ENCODE peak calls at places on chromosome 9, in four cellular contexts. T is epithelial cell of esophagus, M is choroid plexus epithelial cell, O is thyroid gland. Q is an unnamed sample.

GRCh38 chr9:34185778-34186551 is 7.1 kb downstream of the UBAP1 start:
- DNase-seq in T (peak), M (peak), O (peak), Q (peak)

GRCh38 chr9:135079018-135079417 is 8.4 kb upstream of the OLFM1 start:
- DNase-seq in T (no peak), M (no peak), O (no peak), Q (no peak)

GRCh38 chr9:116020801-116021200 is 132.8 kb upstream of the PAPPA start:
- DNase-seq in T (peak), M (no peak), O (no peak), Q (no peak)

GRCh38 chr9:119009253-119009652 is 360.0 kb downstream of the BRINP1 start:
- DNase-seq in T (peak), M (no peak), O (peak), Q (no peak)

GRCh38 chr9:89410022-89410421 is 87.9 kb downstream of the SEMA4D start:
- DNase-seq in T (no peak), M (no peak), O (no peak), Q (no peak)

GRCh38 chr9:86535406-86535915 is 181.3 kb upstream of the TUT7 start:
- DNase-seq in T (no peak), M (no peak), O (no peak), Q (no peak)

GRCh38 chr9:133249337-133249736 is 25.7 kb downstream of the ABO start:
- DNase-seq in T (no peak), M (no peak), O (no peak), Q (no peak)

GRCh38 chr9:95017062-95017461 is 290.6 kb downstream of the AOPEP start:
- DNase-seq in T (peak), M (no peak), O (no peak), Q (no peak)

GRCh38 chr9:33287087-33287490 is 3.2 kb upstream of the NFX1 start:
- DNase-seq in T (peak), M (peak), O (peak), Q (peak)

GRCh38 chr9:127004946-127005769 is 90.6 kb downstream of the RALGPS1 start:
- DNase-seq in T (peak), M (peak), O (peak), Q (no peak)

GRCh38 chr9:19788614-19789271 is at the start of gene SLC24A2:
- DNase-seq in T (no peak), M (no peak), O (no peak), Q (no peak)

GRCh38 chr9:129359871-129360536 is 181.9 kb upstream of the IER5L start:
- DNase-seq in T (no peak), M (no peak), O (no peak), Q (no peak)

GRCh38 chr9:124652203-124652992 is 118.7 kb downstream of the NR6A1 start:
- DNase-seq in T (peak), M (peak), O (peak), Q (peak)

GRCh38 chr9:134057311-134057665 is 10.5 kb downstream of the BRD3 start:
- DNase-seq in T (no peak), M (no peak), O (no peak), Q (no peak)

GRCh38 chr9:127866535-127866934 is 10.9 kb downstream of the AK1 start:
- DNase-seq in T (no peak), M (no peak), O (no peak), Q (no peak)

GRCh38 chr9:77731930-77732329 is 83.8 kb upstream of the GNA14 start:
- DNase-seq in T (no peak), M (no peak), O (peak), Q (no peak)

GRCh38 chr9:84146893-84147705 is 166.5 kb downstream of the RMI1 start:
- DNase-seq in T (no peak), M (no peak), O (no peak), Q (no peak)

GRCh38 chr9:84466580-84467285 is 126.2 kb upstream of the SLC28A3 start:
- DNase-seq in T (no peak), M (no peak), O (no peak), Q (no peak)

GRCh38 chr9:115969096-115969495 is 184.5 kb upstream of the PAPPA start:
- DNase-seq in T (peak), M (peak), O (no peak), Q (no peak)

GRCh38 chr9:128414461-128414860 is 6.2 kb upstream of the CERCAM start:
- DNase-seq in T (no peak), M (no peak), O (no peak), Q (no peak)

GRCh38 chr9:122095010-122095767 is 2.1 kb upstream of the TTLL11 start:
- DNase-seq in T (peak), M (peak), O (peak), Q (no peak)

GRCh38 chr9:112033237-112034215 is 136.9 kb downstream of the UGCG start:
- DNase-seq in T (no peak), M (no peak), O (no peak), Q (no peak)

GRCh38 chr9:27548055-27548741 is 18.6 kb upstream of the MOB3B start:
- DNase-seq in T (peak), M (peak), O (no peak), Q (no peak)

GRCh38 chr9:100011062-100011681 is 87.6 kb downstream of the ERP44 start:
- DNase-seq in T (peak), M (peak), O (no peak), Q (no peak)

GRCh38 chr9:135216666-135217431 is 129.4 kb downstream of the OLFM1 start:
- DNase-seq in T (no peak), M (no peak), O (no peak), Q (no peak)

GRCh38 chr9:100352201-100352726 is 478 bp downstream of the TEX10 start:
- DNase-seq in T (peak), M (peak), O (peak), Q (no peak)

GRCh38 chr9:123111427-123111826 is 78.0 kb downstream of the GPR21 start:
- DNase-seq in T (peak), M (no peak), O (peak), Q (no peak)

GRCh38 chr9:8858250-8859161 is 1058.9 kb upstream of the DMAC1 start:
- DNase-seq in T (no peak), M (no peak), O (peak), Q (no peak)
- H3K4me3 ChIP-seq in T (peak), M (peak), O (peak), Q (peak)

DNA sequence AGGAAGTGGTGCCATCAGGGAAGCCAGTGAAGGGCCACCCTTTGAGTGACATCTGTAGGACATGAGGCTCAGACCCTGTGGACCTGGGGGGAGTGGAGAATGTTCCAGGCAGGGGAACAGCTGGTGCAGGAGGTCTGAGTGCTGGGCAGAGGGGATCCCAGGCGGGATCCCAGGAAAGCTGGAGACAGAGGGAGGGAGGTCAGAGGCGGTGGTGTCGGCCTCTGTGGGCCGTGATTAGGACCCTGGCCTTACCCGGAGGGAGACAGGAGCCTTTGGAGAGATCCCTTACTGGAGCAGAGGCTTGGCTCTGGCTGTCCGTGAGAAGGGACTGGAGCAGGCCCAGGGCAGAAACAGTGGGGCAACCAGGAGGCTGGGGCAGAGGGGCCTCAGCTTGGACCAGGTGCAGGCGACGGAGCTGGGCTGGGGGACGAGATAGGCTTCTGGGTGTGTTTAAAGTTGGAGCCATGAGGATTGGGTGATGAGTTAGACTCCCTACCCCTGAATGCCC is 12.1 kb upstream of the GRHPR start:
- DNase-seq in T (no peak), M (no peak), O (no peak), Q (no peak)
- TF ChIP-seq CTCF in T (no peak), M (no peak), O (no peak), Q (no peak)

GRCh38 chr9:63817622-63818518 is 1467.1 kb downstream of the FOXD4L5 start:
- DNase-seq in T (no peak), M (peak), O (peak), Q (no peak)
- H3K4me3 ChIP-seq in T (peak), M (peak), O (no peak), Q (peak)

GRCh38 chr9:31840702-31841101 is 543.7 kb upstream of the ACO1 start:
- DNase-seq in T (no peak), M (no peak), O (no peak), Q (no peak)

GRCh38 chr9:31837211-31837610 is 547.2 kb upstream of the ACO1 start:
- DNase-seq in T (no peak), M (no peak), O (no peak), Q (no peak)

GRCh38 chr9:31839273-31839672 is 545.2 kb upstream of the ACO1 start:
- DNase-seq in T (peak), M (peak), O (no peak), Q (no peak)
- TF ChIP-seq CTCF in T (peak), M (peak), O (no peak), Q (no peak)

GRCh38 chr9:136664000-136664798 is 1.5 kb downstream of the EGFL7 start:
- DNase-seq in T (no peak), M (no peak), O (no peak), Q (no peak)

GRCh38 chr9:136663311-136663679 is 579 bp downstream of the EGFL7 start:
- DNase-seq in T (no peak), M (no peak), O (no peak), Q (no peak)

GRCh38 chr9:136665111-136665703 is 2.5 kb downstream of the EGFL7 start:
- DNase-seq in T (no peak), M (no peak), O (no peak), Q (no peak)

GRCh38 chr9:136665704-136666363 is 3.1 kb downstream of the EGFL7 start:
- DNase-seq in T (no peak), M (no peak), O (no peak), Q (no peak)

DNA sequence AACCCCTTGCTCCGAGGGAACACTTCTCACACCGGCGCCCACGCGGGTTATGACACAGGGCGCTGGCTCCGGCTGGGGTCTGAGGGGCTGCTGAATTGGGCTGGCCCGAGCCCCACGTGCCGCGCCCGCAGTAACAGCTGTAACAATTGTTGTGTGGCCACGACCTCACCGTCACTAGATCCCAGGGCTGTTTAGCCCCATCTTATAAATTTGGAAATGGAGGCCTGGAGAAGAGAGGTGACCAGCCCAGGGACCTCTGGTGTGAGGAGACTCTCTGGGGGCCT is 2.0 kb downstream of the EGFL7 start:
- DNase-seq in T (no peak), M (no peak), O (no peak), Q (no peak)
- H3K4me3 ChIP-seq in T (no peak), M (no peak), O (peak), Q (no peak)

GRCh38 chr9:93613791-93614190 is 37.4 kb downstream of the PHF2 start:
- DNase-seq in T (no peak), M (no peak), O (no peak), Q (no peak)

GRCh38 chr9:93614830-93615468 is 38.6 kb downstream of the PHF2 start:
- DNase-seq in T (no peak), M (no peak), O (no peak), Q (no peak)

GRCh38 chr9:93619272-93619775 is 42.9 kb downstream of the PHF2 start:
- DNase-seq in T (no peak), M (no peak), O (no peak), Q (no peak)

GRCh38 chr9:93620041-93620506 is 43.7 kb downstream of the PHF2 start:
- DNase-seq in T (no peak), M (no peak), O (no peak), Q (no peak)

GRCh38 chr9:93617273-93617672 is 40.9 kb downstream of the PHF2 start:
- DNase-seq in T (no peak), M (no peak), O (no peak), Q (no peak)
- TF ChIP-seq CTCF in T (no peak), M (no peak), O (no peak), Q (no peak)

GRCh38 chr9:131709741-131710499 is 30.0 kb downstream of the RAPGEF1 start:
- DNase-seq in T (peak), M (peak), O (no peak), Q (no peak)

GRCh38 chr9:131707050-131707449 is 32.8 kb downstream of the RAPGEF1 start:
- DNase-seq in T (no peak), M (no peak), O (no peak), Q (no peak)

GRCh38 chr9:131707677-131708612 is 31.9 kb downstream of the RAPGEF1 start:
- DNase-seq in T (peak), M (peak), O (peak), Q (peak)

GRCh38 chr9:131706608-131706970 is 33.3 kb downstream of the RAPGEF1 start:
- DNase-seq in T (no peak), M (no peak), O (no peak), Q (no peak)

DNA sequence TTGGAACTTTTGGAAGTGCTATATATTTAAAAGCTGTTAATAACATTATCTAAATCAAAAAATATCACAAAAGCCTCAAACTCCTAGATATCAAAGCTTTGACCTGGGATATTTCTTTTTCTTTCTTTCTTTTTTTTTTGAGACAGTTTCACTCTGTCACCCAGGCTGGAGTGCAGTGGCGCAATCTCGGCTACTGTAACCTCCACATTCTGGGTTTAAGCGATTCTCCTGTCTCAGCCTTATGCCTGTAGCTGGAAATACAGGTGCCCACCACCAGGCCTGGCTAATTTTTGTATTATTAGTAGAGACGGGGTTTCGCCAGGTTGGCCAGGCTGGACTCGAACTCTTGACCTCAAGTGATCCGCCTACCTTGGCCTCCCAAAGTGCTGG is 31.3 kb downstream of the RAPGEF1 start:
- DNase-seq in T (no peak), M (no peak), O (no peak), Q (no peak)
- H3K4me3 ChIP-seq in T (no peak), M (no peak), O (no peak), Q (no peak)

DNA sequence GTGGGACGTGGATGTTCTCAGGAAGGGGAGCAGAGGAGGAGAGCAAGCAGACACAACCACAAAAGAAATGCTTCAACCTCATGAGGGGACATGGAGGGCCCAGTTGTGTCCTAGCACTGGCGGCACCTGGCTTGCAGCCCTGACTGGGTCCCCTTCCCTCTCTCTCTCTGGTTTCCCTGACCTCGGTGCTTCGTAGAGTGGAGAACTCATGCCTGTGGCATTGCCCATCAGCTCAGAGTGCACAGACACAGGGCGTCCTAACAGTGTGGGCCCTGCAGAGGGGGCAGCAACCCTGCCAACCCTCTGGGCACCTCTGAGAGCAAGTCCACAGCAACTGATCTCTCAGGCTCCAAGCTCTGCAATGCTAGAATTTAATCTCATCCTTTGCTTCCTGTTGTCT is 140.6 kb downstream of the BARX1 start:
- DNase-seq in T (no peak), M (no peak), O (no peak), Q (no peak)
- TF ChIP-seq CTCF in T (no peak), M (no peak), O (no peak), Q (no peak)

DNA sequence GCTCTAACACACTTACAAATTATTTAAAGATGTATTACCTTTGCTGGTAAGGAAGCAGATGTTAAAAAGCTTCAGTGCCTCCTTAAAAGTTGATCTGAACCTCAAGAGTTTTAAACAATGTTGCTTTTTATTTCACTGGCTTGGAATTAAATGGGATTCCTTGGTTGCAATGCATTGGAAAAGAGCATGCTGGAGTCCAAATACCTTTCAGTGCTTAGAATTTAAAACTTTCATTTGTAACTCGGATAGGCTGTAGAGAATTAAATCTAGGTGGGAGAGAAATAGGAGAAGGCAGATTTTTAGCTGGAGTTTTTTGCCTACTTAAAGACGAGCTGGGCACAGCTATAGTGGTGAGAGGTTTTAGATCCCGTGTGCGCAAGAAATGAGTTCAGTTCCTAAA is 129.0 kb downstream of the SPATA31D1 start:
- DNase-seq in T (no peak), M (no peak), O (no peak), Q (no peak)
- H3K4me3 ChIP-seq in T (no peak), M (no peak), O (no peak), Q (no peak)

Q was measured in AG04449.